ENCODE peak calls at places on chromosomes 4 and X, in six cellular contexts. K is spleen, E is esophagus squamous epithelium, U is IMR-90, N is suprapubic skin, G is HCT116. T is an unnamed sample.
A peak's percentile ranks its signal among the peaks of the same experiment; 100 is the strongest.

GRCh38 chrX:41730101-41730500 is 6.1 kb downstream of the GPR82 start:
- DNase-seq in K (no peak), E (no peak), U (peak; percentile 12), N (no peak), G (no peak), T (no peak)

GRCh38 chrX:85109235-85109634 is 105.6 kb downstream of the APOOL start:
- DNase-seq in K (no peak), E (no peak), U (no peak), N (no peak), G (peak; percentile 35), T (peak; percentile 33)

GRCh38 chrX:53442322-53442631 is 8.1 kb upstream of the HSD17B10 start:
- DNase-seq in K (no peak), E (no peak), U (no peak), N (no peak), G (no peak), T (no peak)

GRCh38 chr4:100895572-100896197 is 377.9 kb upstream of the EMCN start:
- DNase-seq in K (no peak), E (no peak), U (no peak), N (no peak), G (no peak), T (no peak)

GRCh38 chr4:555566-556275 is 20.4 kb downstream of the TMEM271 start:
- DNase-seq in K (no peak), E (no peak), U (no peak), N (no peak), G (no peak), T (no peak)

GRCh38 chrX:10015711-10016515 is 48.8 kb downstream of the CLDN34 start:
- DNase-seq in K (peak; percentile 85), E (no peak), U (peak; percentile 35), N (peak; percentile 78), G (no peak), T (peak; percentile 47)

GRCh38 chr4:77797239-77797638 is 21.9 kb downstream of the CNOT6L start:
- DNase-seq in K (no peak), E (no peak), U (no peak), N (no peak), G (no peak), T (no peak)

GRCh38 chrX:150508461-150509367 is 59.7 kb upstream of the MTM1 start:
- DNase-seq in K (no peak), E (no peak), U (peak; percentile 10), N (peak; percentile 75), G (no peak), T (peak; percentile 88)

GRCh38 chr4:53801373-53801772 is 210.1 kb upstream of the LNX1 start:
- DNase-seq in K (no peak), E (no peak), U (no peak), N (no peak), G (no peak), T (no peak)

GRCh38 chrX:154596290-154596929 is 11.5 kb downstream of the CTAG1A start:
- DNase-seq in K (no peak), E (no peak), U (peak; percentile 16), N (peak; percentile 54), G (no peak), T (no peak)

GRCh38 chr4:6121276-6121850 is 79.0 kb downstream of the JAKMIP1 start:
- DNase-seq in K (no peak), E (no peak), U (no peak), N (no peak), G (no peak), T (no peak)

GRCh38 chr4:6120361-6120760 is 80.0 kb downstream of the JAKMIP1 start:
- DNase-seq in K (no peak), E (no peak), U (no peak), N (no peak), G (no peak), T (no peak)

GRCh38 chr4:6123116-6123515 is 77.2 kb downstream of the JAKMIP1 start:
- DNase-seq in K (no peak), E (no peak), U (no peak), N (no peak), G (no peak), T (no peak)

GRCh38 chr4:6122496-6122895 is 77.9 kb downstream of the JAKMIP1 start:
- DNase-seq in K (no peak), E (no peak), U (no peak), N (no peak), G (no peak), T (no peak)

DNA sequence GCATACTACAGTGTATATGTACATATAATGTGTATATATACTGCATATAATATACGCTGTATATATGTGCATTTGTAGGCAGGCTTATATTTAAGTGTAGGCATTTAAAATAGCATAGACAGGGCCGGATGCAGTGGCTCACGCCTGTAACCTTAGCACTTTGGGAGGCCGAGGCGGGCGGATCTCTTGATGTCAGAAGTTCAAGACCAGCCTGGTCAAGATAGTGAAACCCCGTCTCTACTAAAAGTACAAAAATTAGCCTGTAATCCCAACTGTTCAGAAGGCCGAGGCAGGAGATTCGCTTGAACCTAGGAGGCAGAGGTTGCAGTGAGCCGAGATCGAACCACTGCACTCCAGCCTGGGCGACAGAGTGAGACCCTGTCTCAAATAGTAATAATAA is 78.4 kb downstream of the JAKMIP1 start:
- DNase-seq in K (no peak), E (no peak), U (no peak), N (no peak), G (no peak), T (no peak)
- H3K27me3 ChIP-seq in K (no peaks in the 10 kb centered on the region), E (no peaks in the 10 kb centered on the region), U (peaks cover 2% of the 10 kb centered on the region), N (peaks cover 7% of the 10 kb centered on the region), G (no peaks in the 10 kb centered on the region), T (no peaks in the 10 kb centered on the region)

GRCh38 chr4:110196871-110197420 is 1.5 kb downstream of the ELOVL6 start:
- DNase-seq in K (no peak), E (peak; percentile 2), U (peak; percentile 31), N (peak; percentile 72), G (no peak), T (peak; percentile 35)

GRCh38 chr4:110196206-110196870 is 2.1 kb downstream of the ELOVL6 start:
- DNase-seq in K (peak; percentile 90), E (no peak), U (peak; percentile 32), N (peak; percentile 69), G (no peak), T (peak; percentile 61)

GRCh38 chr4:110200673-110201072 is 2.3 kb upstream of the ELOVL6 start:
- DNase-seq in K (no peak), E (no peak), U (no peak), N (no peak), G (no peak), T (no peak)

GRCh38 chr4:110197421-110198398 is 705 bp downstream of the ELOVL6 start:
- DNase-seq in K (peak; percentile 81), E (no peak), U (peak; percentile 39), N (peak; percentile 71), G (no peak), T (peak; percentile 43)

GRCh38 chr4:110198472-110199419 is at the start of gene ELOVL6:
- DNase-seq in K (peak; percentile 80), E (no peak), U (peak; percentile 72), N (peak; percentile 80), G (peak; percentile 61), T (peak; percentile 62)
- TF ChIP-seq POLR2A in K (no peak), E (peak; percentile 19), U (peak; percentile 44), N (no peak), G (peak; percentile 70), T (no peak)

GRCh38 chr4:173500841-173501591 is 29.0 kb downstream of the HAND2 start:
- DNase-seq in K (no peak), E (no peak), U (no peak), N (no peak), G (no peak), T (no peak)

GRCh38 chr4:173498771-173499170 is 31.3 kb downstream of the HAND2 start:
- DNase-seq in K (no peak), E (no peak), U (no peak), N (no peak), G (no peak), T (no peak)

GRCh38 chr4:173501592-173502150 is 28.4 kb downstream of the HAND2 start:
- DNase-seq in K (no peak), E (no peak), U (no peak), N (no peak), G (no peak), T (no peak)

GRCh38 chr4:173498023-173498422 is 32.0 kb downstream of the HAND2 start:
- DNase-seq in K (no peak), E (no peak), U (no peak), N (no peak), G (no peak), T (no peak)

GRCh38 chr4:173499568-173500535 is 30.2 kb downstream of the HAND2 start:
- DNase-seq in K (no peak), E (no peak), U (no peak), N (no peak), G (no peak), T (no peak)
- H3K27me3 ChIP-seq in K (peaks cover 3% of the 10 kb centered on the region), E (no peaks in the 10 kb centered on the region), U (peaks cover 67% of the 10 kb centered on the region), N (peaks cover 71% of the 10 kb centered on the region), G (no peaks in the 10 kb centered on the region), T (peaks cover 51% of the 10 kb centered on the region)

GRCh38 chrX:13254076-13254785 is 65.6 kb downstream of the ATXN3L start:
- DNase-seq in K (peak; percentile 80), E (no peak), U (peak; percentile 53), N (no peak), G (no peak), T (no peak)
- TF ChIP-seq POLR2A in K (no peak), E (no peak), U (no peak), N (no peak), G (no peak), T (no peak)

GRCh38 chrX:70169281-70169680 is 8.0 kb upstream of the DGAT2L6 start:
- DNase-seq in K (no peak), E (no peak), U (no peak), N (no peak), G (no peak), T (no peak)
- H3K27me3 ChIP-seq in K (no peaks in the 10 kb centered on the region), E (no peaks in the 10 kb centered on the region), U (no peaks in the 10 kb centered on the region), N (no peaks in the 10 kb centered on the region), G (no peaks in the 10 kb centered on the region), T (peaks cover 3% of the 10 kb centered on the region)

DNA sequence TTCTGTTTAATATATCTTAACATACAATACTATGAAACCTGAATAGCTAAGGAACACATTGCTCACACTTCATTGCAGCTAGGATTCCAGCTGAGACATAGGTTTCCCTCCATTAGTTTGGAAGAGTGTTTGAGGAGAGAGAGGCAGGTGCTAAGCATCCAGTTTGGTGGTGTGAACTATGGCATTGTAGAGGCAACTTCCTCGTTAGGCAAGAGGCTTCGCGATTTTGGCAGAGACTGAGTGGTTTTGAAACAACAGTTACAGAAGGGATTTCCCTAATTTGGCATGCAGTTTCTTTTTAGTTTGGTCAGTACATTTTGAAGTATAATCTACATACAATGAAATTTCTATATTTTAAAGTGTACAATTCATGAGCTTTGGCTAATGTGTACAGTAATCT is 117.1 kb upstream of the BMP3 start:
- DNase-seq in K (no peak), E (no peak), U (no peak), N (no peak), G (no peak), T (no peak)
- TF ChIP-seq POLR2A in K (no peak), E (no peak), U (no peak), N (no peak), G (no peak), T (no peak)

T was measured in adrenal gland.